ENCODE peak calls at places on chromosomes 16 and 17, in six cellular contexts. Z is activated CD4-positive, alpha-beta T cell treated with anti-CD3 and anti-CD28 coated beads, Interleukin-2, amount 50 U/mL, for 48 hours; S is B cell; D is SK-MEL-5; G is NCI-H510A; U is SK-N-MC. Q is an unnamed sample.

GRCh38 chr17:58153046-58153445 is 4.9 kb downstream of the OR4D1 start:
- DNase-seq in G (no peak), D (no peak), S (no peak), U (no peak), Z (peak; percentile 37), Q (peak; percentile 37)

GRCh38 chr17:20944014-20944905 is 98.6 kb downstream of the USP22 start:
- DNase-seq in S (no peak), Z (peak; percentile 17), D (peak; percentile 42), U (no peak), G (peak; percentile 84), Q (peak; percentile 63)

GRCh38 chr17:1742371-1743093 is at the start of gene SERPINF2:
- DNase-seq in Z (no peak), S (no peak), D (no peak), G (no peak), U (no peak), Q (no peak)

GRCh38 chr16:82062645-82063058 is 27.6 kb downstream of the HSD17B2 start:
- DNase-seq in G (no peak), U (no peak), S (no peak), Z (no peak), D (no peak), Q (no peak)

GRCh38 chr17:9805769-9806168 is 14.4 kb upstream of the DHRS7C start:
- DNase-seq in S (no peak), G (no peak), U (no peak), D (no peak), Z (no peak), Q (no peak)

GRCh38 chr17:8126306-8127066 is 2.6 kb upstream of the HES7 start:
- DNase-seq in D (peak; percentile 61), U (no peak), S (no peak), G (peak; percentile 59), Z (peak; percentile 62), Q (peak; percentile 79)

GRCh38 chr17:81032641-81033422 is 2.1 kb upstream of the BAIAP2 start:
- DNase-seq in D (no peak), G (no peak), S (no peak), Z (no peak), U (no peak), Q (no peak)

GRCh38 chr16:14509055-14509454 is 121.0 kb downstream of the PARN start:
- DNase-seq in Z (no peak), D (no peak), S (no peak), G (no peak), U (no peak), Q (no peak)